ENCODE peak calls at places on chromosome 11, in four cellular contexts. One of them, this sample, is unnamed.

GRCh38 chr11:63813563-63814382 is 517 bp downstream of the SPINDOC start:
- DNase-seq in left ventricle myocardium inferior: peak
- DNase-seq in body of pancreas: peak
- DNase-seq in nephron progenitor cell: peak
- DNase-seq in this sample: peak

GRCh38 chr11:104893876-104894275 is 4.4 kb downstream of the CASP12 start:
- DNase-seq in left ventricle myocardium inferior: no peak
- DNase-seq in body of pancreas: no peak
- DNase-seq in nephron progenitor cell: no peak
- DNase-seq in this sample: no peak

GRCh38 chr11:59822989-59823566 is 12.5 kb upstream of the MRPL16 start:
- DNase-seq in left ventricle myocardium inferior: no peak
- DNase-seq in body of pancreas: peak
- DNase-seq in nephron progenitor cell: peak
- DNase-seq in this sample: peak

GRCh38 chr11:64400096-64400495 is 41.1 kb downstream of the RPS6KA4 start:
- DNase-seq in left ventricle myocardium inferior: no peak
- DNase-seq in body of pancreas: no peak
- DNase-seq in nephron progenitor cell: no peak
- DNase-seq in this sample: no peak

GRCh38 chr11:126403039-126403438 is 47.6 kb downstream of the ST3GAL4 start:
- DNase-seq in left ventricle myocardium inferior: no peak
- DNase-seq in body of pancreas: no peak
- DNase-seq in nephron progenitor cell: no peak
- DNase-seq in this sample: no peak

GRCh38 chr11:133004369-133004768 is 527.9 kb downstream of the OPCML start:
- DNase-seq in left ventricle myocardium inferior: no peak
- DNase-seq in body of pancreas: no peak
- DNase-seq in nephron progenitor cell: no peak
- DNase-seq in this sample: no peak

GRCh38 chr11:79896258-79896657 is 455.4 kb upstream of the TENM4 start:
- DNase-seq in left ventricle myocardium inferior: no peak
- DNase-seq in body of pancreas: no peak
- DNase-seq in nephron progenitor cell: no peak
- DNase-seq in this sample: no peak

GRCh38 chr11:104106136-104106754 is 57.7 kb downstream of the PDGFD start:
- DNase-seq in left ventricle myocardium inferior: no peak
- DNase-seq in body of pancreas: no peak
- DNase-seq in nephron progenitor cell: no peak
- DNase-seq in this sample: no peak

GRCh38 chr11:77081976-77082836 is 15.4 kb downstream of the CAPN5 start:
- DNase-seq in left ventricle myocardium inferior: no peak
- DNase-seq in body of pancreas: peak
- DNase-seq in nephron progenitor cell: no peak
- DNase-seq in this sample: no peak

GRCh38 chr11:123180166-123180565 is 14.9 kb downstream of the CLMP start:
- DNase-seq in left ventricle myocardium inferior: no peak
- DNase-seq in body of pancreas: no peak
- DNase-seq in nephron progenitor cell: no peak
- DNase-seq in this sample: no peak

GRCh38 chr11:13183094-13183825 is 94.3 kb upstream of the BMAL1 start:
- DNase-seq in left ventricle myocardium inferior: no peak
- DNase-seq in body of pancreas: no peak
- DNase-seq in nephron progenitor cell: no peak
- DNase-seq in this sample: peak

GRCh38 chr11:71084306-71085012 is 167.9 kb downstream of the SHANK2 start:
- DNase-seq in left ventricle myocardium inferior: no peak
- DNase-seq in body of pancreas: no peak
- DNase-seq in nephron progenitor cell: no peak
- DNase-seq in this sample: no peak

GRCh38 chr11:85758026-85758425 is 52.9 kb downstream of the SYTL2 start:
- DNase-seq in left ventricle myocardium inferior: no peak
- DNase-seq in body of pancreas: no peak
- DNase-seq in nephron progenitor cell: no peak
- DNase-seq in this sample: no peak

GRCh38 chr11:8838248-8838647 is 72.7 kb upstream of the AKIP1 start:
- DNase-seq in left ventricle myocardium inferior: no peak
- DNase-seq in body of pancreas: no peak
- DNase-seq in nephron progenitor cell: no peak
- DNase-seq in this sample: peak

GRCh38 chr11:132576706-132577105 is 955.6 kb downstream of the OPCML start:
- DNase-seq in left ventricle myocardium inferior: no peak
- DNase-seq in body of pancreas: no peak
- DNase-seq in nephron progenitor cell: no peak
- DNase-seq in this sample: peak

GRCh38 chr11:126163074-126163700 is 48.3 kb downstream of the RPUSD4 start:
- DNase-seq in left ventricle myocardium inferior: no peak
- DNase-seq in body of pancreas: no peak
- DNase-seq in nephron progenitor cell: peak
- DNase-seq in this sample: peak

GRCh38 chr11:110763249-110764011 is 51.2 kb upstream of the ARHGAP20 start:
- DNase-seq in left ventricle myocardium inferior: no peak
- DNase-seq in body of pancreas: peak
- DNase-seq in nephron progenitor cell: no peak
- DNase-seq in this sample: peak

GRCh38 chr11:72778535-72779494 is 15.0 kb downstream of the STARD10 start:
- DNase-seq in left ventricle myocardium inferior: no peak
- DNase-seq in body of pancreas: peak
- DNase-seq in nephron progenitor cell: no peak
- DNase-seq in this sample: no peak

GRCh38 chr11:34719303-34719848 is 98.5 kb downstream of the EHF start:
- DNase-seq in left ventricle myocardium inferior: no peak
- DNase-seq in body of pancreas: no peak
- DNase-seq in nephron progenitor cell: no peak
- DNase-seq in this sample: no peak

GRCh38 chr11:28526406-28526751 is 418.2 kb downstream of the METTL15 start:
- DNase-seq in left ventricle myocardium inferior: no peak
- DNase-seq in body of pancreas: no peak
- DNase-seq in nephron progenitor cell: no peak
- DNase-seq in this sample: no peak

DNA sequence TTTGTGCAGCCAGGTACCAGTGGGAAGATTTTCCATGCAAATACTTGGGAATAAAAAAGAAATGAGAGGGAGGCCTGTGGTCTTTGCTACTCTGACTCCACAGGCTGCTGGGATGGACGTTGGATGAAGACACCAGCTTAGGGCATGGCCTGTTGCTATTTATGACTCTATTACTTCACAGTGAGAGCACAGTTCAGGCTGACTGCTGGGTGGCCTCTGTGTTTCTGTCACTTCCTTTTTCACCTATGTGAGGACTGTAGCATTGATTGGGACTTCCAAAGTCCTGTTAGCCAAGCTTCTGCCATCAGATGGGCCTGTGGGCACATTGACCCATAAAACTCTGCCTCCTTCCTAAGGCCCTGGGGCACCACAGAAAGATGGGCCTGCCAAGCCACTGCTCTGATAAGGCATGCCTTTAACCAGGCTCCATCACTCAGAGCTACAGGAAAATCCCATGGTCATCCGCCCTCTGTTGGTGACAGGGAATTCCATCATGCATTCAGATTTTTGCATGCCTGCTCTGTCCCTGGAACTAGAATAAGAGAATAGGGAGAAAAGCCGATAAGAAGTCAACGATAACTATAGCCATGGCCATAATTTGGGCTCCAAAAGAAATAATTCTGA is 64.6 kb downstream of the KCNJ1 start:
- DNase-seq in left ventricle myocardium inferior: no peak
- DNase-seq in body of pancreas: peak
- DNase-seq in nephron progenitor cell: peak
- DNase-seq in this sample: no peak
- TF ChIP-seq CTCF in left ventricle myocardium inferior: peak
- TF ChIP-seq CTCF in body of pancreas: peak
- TF ChIP-seq CTCF in nephron progenitor cell: peak
- TF ChIP-seq CTCF in this sample: peak

GRCh38 chr11:31160504-31161422 is 208.8 kb downstream of the DCDC1 start:
- DNase-seq in left ventricle myocardium inferior: no peak
- DNase-seq in body of pancreas: no peak
- DNase-seq in nephron progenitor cell: no peak
- DNase-seq in this sample: no peak
- TF ChIP-seq CTCF in left ventricle myocardium inferior: peak
- TF ChIP-seq CTCF in body of pancreas: peak
- TF ChIP-seq CTCF in nephron progenitor cell: peak
- TF ChIP-seq CTCF in this sample: peak

DNA sequence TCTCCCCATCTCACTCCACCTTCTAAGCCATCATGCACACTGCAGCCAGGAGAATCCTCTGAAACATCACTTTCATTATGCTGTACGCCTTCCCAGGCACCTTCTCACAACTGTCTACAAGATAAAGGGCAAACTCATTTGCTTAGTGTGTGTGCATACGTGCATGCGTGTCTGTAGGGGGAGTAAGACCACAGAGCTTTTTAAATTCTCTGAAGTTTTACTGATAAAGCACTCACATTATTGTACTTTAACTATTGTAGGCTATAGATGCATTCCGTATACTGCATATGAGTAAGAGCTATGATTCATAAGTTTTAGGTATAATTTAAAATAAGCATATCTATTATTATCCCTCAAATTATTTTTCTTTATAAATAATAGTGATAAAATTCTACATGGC is 15.3 kb upstream of the ANKK1 start:
- DNase-seq in left ventricle myocardium inferior: no peak
- DNase-seq in body of pancreas: no peak
- DNase-seq in nephron progenitor cell: no peak
- DNase-seq in this sample: no peak
- TF ChIP-seq CTCF in left ventricle myocardium inferior: no peak
- TF ChIP-seq CTCF in body of pancreas: no peak
- TF ChIP-seq CTCF in nephron progenitor cell: no peak
- TF ChIP-seq CTCF in this sample: peak

GRCh38 chr11:75492181-75492820 is 33.4 kb downstream of the GDPD5 start:
- DNase-seq in left ventricle myocardium inferior: no peak
- DNase-seq in body of pancreas: no peak
- DNase-seq in nephron progenitor cell: no peak
- DNase-seq in this sample: no peak

GRCh38 chr11:75497788-75498404 is 27.8 kb downstream of the GDPD5 start:
- DNase-seq in left ventricle myocardium inferior: no peak
- DNase-seq in body of pancreas: no peak
- DNase-seq in nephron progenitor cell: no peak
- DNase-seq in this sample: no peak

GRCh38 chr11:75499423-75500305 is 26.1 kb downstream of the GDPD5 start:
- DNase-seq in left ventricle myocardium inferior: peak
- DNase-seq in body of pancreas: no peak
- DNase-seq in nephron progenitor cell: no peak
- DNase-seq in this sample: peak

GRCh38 chr11:75498556-75499255 is 27.0 kb downstream of the GDPD5 start:
- DNase-seq in left ventricle myocardium inferior: no peak
- DNase-seq in body of pancreas: no peak
- DNase-seq in nephron progenitor cell: no peak
- DNase-seq in this sample: no peak

DNA sequence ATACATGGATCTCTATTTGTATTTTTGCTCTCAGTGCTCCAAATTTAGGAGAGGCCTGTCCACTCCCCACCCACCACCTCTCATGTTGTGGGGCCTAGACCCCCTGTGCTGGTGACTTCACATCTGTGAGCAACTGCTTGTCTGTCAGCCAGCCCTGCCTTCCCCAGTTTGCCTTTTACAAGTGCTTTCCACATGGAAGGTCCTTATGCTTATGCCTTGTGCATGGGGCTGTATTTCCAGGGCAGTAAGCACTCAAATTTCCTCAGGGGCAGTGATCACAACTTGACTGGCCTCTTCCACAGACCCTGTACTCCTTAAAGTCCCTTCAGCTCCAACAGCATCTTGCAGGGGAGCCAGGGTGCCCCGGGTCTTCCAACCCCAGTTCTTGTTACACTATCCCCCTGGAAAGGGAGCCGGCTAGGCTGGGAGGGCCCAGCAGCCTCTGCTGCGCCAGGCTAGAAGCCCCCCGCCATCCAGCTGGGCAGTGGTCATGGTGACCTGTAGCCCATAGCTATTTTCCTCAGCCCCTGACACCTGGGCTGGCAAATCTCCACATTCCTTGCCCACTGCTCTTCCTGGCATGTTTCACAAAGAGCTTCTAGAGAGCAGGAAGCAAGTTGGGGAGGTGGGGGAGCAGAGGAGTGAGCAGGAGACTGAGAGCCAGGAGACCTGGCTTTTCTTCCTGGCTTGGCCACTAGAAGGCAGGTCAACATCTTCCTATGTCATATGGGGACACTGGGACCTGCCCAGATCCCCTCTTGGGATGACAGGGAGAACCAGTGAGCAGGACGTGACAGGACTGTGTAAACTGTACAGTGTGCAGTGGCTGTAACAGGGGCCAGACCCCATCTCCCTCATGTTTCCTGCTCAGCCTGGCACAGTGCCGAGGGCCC is 29.7 kb downstream of the GDPD5 start:
- DNase-seq in left ventricle myocardium inferior: no peak
- DNase-seq in body of pancreas: no peak
- DNase-seq in nephron progenitor cell: no peak
- DNase-seq in this sample: no peak
- TF ChIP-seq CTCF in left ventricle myocardium inferior: peak
- TF ChIP-seq CTCF in body of pancreas: no peak
- TF ChIP-seq CTCF in nephron progenitor cell: no peak
- TF ChIP-seq CTCF in this sample: no peak

GRCh38 chr11:48020092-48020755 is 39.9 kb downstream of the PTPRJ start:
- DNase-seq in left ventricle myocardium inferior: no peak
- DNase-seq in body of pancreas: no peak
- DNase-seq in nephron progenitor cell: no peak
- DNase-seq in this sample: no peak
- TF ChIP-seq CTCF in left ventricle myocardium inferior: no peak
- TF ChIP-seq CTCF in body of pancreas: no peak
- TF ChIP-seq CTCF in nephron progenitor cell: no peak
- TF ChIP-seq CTCF in this sample: no peak

GRCh38 chr11:131546218-131546895 is 175.9 kb downstream of the NTM start:
- DNase-seq in left ventricle myocardium inferior: no peak
- DNase-seq in body of pancreas: no peak
- DNase-seq in nephron progenitor cell: no peak
- DNase-seq in this sample: peak

GRCh38 chr11:131549099-131549498 is 178.7 kb downstream of the NTM start:
- DNase-seq in left ventricle myocardium inferior: no peak
- DNase-seq in body of pancreas: no peak
- DNase-seq in nephron progenitor cell: no peak
- DNase-seq in this sample: no peak

DNA sequence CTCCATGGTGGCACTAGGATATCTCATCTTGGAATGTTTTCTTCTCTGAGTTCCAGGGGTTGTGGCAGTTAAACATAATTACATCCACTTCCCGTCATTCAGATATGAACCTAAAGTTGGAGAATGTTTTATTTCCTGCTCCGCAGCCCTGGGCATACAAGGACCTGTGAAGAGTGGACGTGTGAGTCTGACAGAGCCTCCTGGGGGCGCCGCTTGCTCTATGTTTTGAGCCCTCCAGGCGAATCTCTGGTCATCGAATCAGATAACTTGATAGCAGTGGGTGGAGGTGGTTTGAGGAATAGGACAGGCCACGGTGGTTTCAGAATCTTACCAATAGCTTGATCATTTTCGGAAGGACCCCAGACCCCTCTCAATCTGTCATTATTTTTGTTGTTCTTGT is 174.2 kb downstream of the NTM start:
- DNase-seq in left ventricle myocardium inferior: no peak
- DNase-seq in body of pancreas: no peak
- DNase-seq in nephron progenitor cell: no peak
- DNase-seq in this sample: no peak
- TF ChIP-seq CTCF in left ventricle myocardium inferior: no peak
- TF ChIP-seq CTCF in body of pancreas: no peak
- TF ChIP-seq CTCF in nephron progenitor cell: peak
- TF ChIP-seq CTCF in this sample: peak

DNA sequence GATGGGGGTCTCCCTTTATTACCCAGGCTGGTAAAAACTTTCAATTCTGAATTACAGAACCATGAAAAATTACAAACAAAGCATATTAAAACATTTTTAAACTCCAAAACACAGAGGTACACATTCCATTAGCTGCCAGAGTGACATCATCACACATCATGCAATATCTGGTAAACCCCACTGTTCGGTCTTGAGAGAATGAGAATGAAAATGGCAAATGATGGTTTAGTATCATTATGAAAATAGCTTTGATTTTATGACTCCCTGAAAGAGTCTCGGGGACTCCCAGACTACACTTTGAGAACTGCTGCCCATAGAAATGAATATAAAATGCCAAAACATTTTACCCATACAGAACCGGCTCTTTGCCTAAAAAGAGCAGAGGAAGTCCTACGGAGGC is 18.8 kb downstream of the LARGE2 start:
- DNase-seq in left ventricle myocardium inferior: no peak
- DNase-seq in body of pancreas: no peak
- DNase-seq in nephron progenitor cell: no peak
- DNase-seq in this sample: no peak
- TF ChIP-seq CTCF in left ventricle myocardium inferior: no peak
- TF ChIP-seq CTCF in body of pancreas: no peak
- TF ChIP-seq CTCF in nephron progenitor cell: no peak
- TF ChIP-seq CTCF in this sample: no peak